ENCODE peak calls at places on chromosome 13, in eight cellular contexts. X is upper lobe of right lung; U is A549; B is PC-9; H is CD8-positive, alpha-beta T cell; D is effector memory CD4-positive, alpha-beta T cell; I is fibroblast of lung; L is CD4-positive, CD25-positive, alpha-beta regulatory T cell. Q is an unnamed sample. For H3K4me1, the result is how much of the 10 kb centered on the place peaks cover.

GRCh38 chr13:30319703-30320102 is 12.4 kb upstream of the KATNAL1 start:
- DNase-seq in X (no peak), U (no peak), B (no peak), H (no peak), D (no peak), I (no peak), L (no peak), Q (no peak)

GRCh38 chr13:53112522-53112921 is 83.9 kb downstream of the OLFM4 start:
- DNase-seq in X (no peak), U (no peak), B (no peak), H (no peak), D (no peak), I (no peak), L (no peak), Q (no peak)

GRCh38 chr13:110245421-110245899 is 61.5 kb downstream of the COL4A1 start:
- DNase-seq in X (no peak), U (no peak), B (no peak), H (no peak), D (no peak), I (peak), L (no peak), Q (no peak)

GRCh38 chr13:80873589-80873988 is 532.7 kb upstream of the SPRY2 start:
- DNase-seq in X (no peak), U (no peak), B (no peak), H (no peak), D (no peak), I (no peak), L (no peak), Q (no peak)

GRCh38 chr13:75745387-75745786 is 109.3 kb downstream of the LMO7 start:
- DNase-seq in X (no peak), U (no peak), B (no peak), H (no peak), D (no peak), I (no peak), L (no peak), Q (no peak)

GRCh38 chr13:110593430-110594130 is 21.8 kb upstream of the NAXD start:
- DNase-seq in X (no peak), U (peak), B (no peak), H (no peak), D (no peak), I (peak), L (no peak), Q (peak)

GRCh38 chr13:68938639-68939038 is 1169.0 kb upstream of the ATXN8OS start:
- DNase-seq in X (no peak), U (no peak), B (no peak), H (no peak), D (no peak), I (no peak), L (no peak), Q (no peak)

GRCh38 chr13:113546571-113547247 is 37.8 kb upstream of the TFDP1 start:
- DNase-seq in X (peak), U (no peak), B (no peak), H (no peak), D (no peak), I (peak), L (no peak), Q (no peak)

GRCh38 chr13:113023694-113024430 is 54.8 kb downstream of the MCF2L start:
- DNase-seq in X (no peak), U (no peak), B (no peak), H (no peak), D (no peak), I (no peak), L (no peak), Q (no peak)

GRCh38 chr13:113649212-113649611 is 8.8 kb downstream of the ATP4B start:
- DNase-seq in X (peak), U (no peak), B (no peak), H (no peak), D (no peak), I (no peak), L (no peak), Q (no peak)

GRCh38 chr13:42747399-42747873 is 33.9 kb upstream of the FAM216B start:
- DNase-seq in X (no peak), U (peak), B (peak), H (no peak), D (no peak), I (peak), L (no peak), Q (no peak)

GRCh38 chr13:36858285-36858684 is 39.3 kb downstream of the RFXAP start:
- DNase-seq in X (no peak), U (peak), B (no peak), H (no peak), D (no peak), I (peak), L (no peak), Q (peak)

GRCh38 chr13:54805743-54806142 is 1777.1 kb downstream of the OLFM4 start:
- DNase-seq in X (no peak), U (no peak), B (no peak), H (no peak), D (no peak), I (no peak), L (no peak), Q (no peak)

GRCh38 chr13:20412761-20413355 is 112.8 kb downstream of the CRYL1 start:
- DNase-seq in X (no peak), U (no peak), B (no peak), H (no peak), D (no peak), I (no peak), L (no peak), Q (no peak)

GRCh38 chr13:87274209-87274819 is 396.9 kb upstream of the SLITRK5 start:
- DNase-seq in X (no peak), U (peak), B (peak), H (no peak), D (no peak), I (peak), L (no peak), Q (no peak)

GRCh38 chr13:21518617-21519144 is 59.6 kb upstream of the ZDHHC20 start:
- DNase-seq in X (no peak), U (no peak), B (no peak), H (no peak), D (no peak), I (no peak), L (no peak), Q (no peak)

GRCh38 chr13:27170221-27170520 is 1.4 kb downstream of the USP12 start:
- DNase-seq in X (no peak), U (no peak), B (no peak), H (no peak), D (no peak), I (peak), L (no peak), Q (peak)

GRCh38 chr13:94128430-94128829 is 351.1 kb downstream of the DCT start:
- DNase-seq in X (no peak), U (no peak), B (no peak), H (no peak), D (no peak), I (no peak), L (no peak), Q (no peak)

GRCh38 chr13:77928909-77929308 is 10.3 kb upstream of the EDNRB start:
- DNase-seq in X (no peak), U (no peak), B (no peak), H (no peak), D (no peak), I (no peak), L (no peak), Q (no peak)

GRCh38 chr13:81207221-81207620 is 866.3 kb upstream of the SPRY2 start:
- DNase-seq in X (no peak), U (no peak), B (no peak), H (no peak), D (no peak), I (no peak), L (no peak), Q (no peak)

GRCh38 chr13:110525328-110526319 is 35.9 kb downstream of the RAB20 start:
- DNase-seq in X (peak), U (no peak), B (peak), H (no peak), D (no peak), I (no peak), L (no peak), Q (peak)

GRCh38 chr13:41294914-41295313 is 16.2 kb upstream of the NAA16 start:
- DNase-seq in X (no peak), U (no peak), B (no peak), H (no peak), D (no peak), I (no peak), L (no peak), Q (no peak)

GRCh38 chr13:99659234-99659633 is 158.0 kb downstream of the TM9SF2 start:
- DNase-seq in X (no peak), U (no peak), B (no peak), H (no peak), D (no peak), I (no peak), L (no peak), Q (no peak)

GRCh38 chr13:30078059-30078458 is 227.6 kb upstream of the UBL3 start:
- DNase-seq in X (no peak), U (no peak), B (no peak), H (no peak), D (no peak), I (no peak), L (no peak), Q (no peak)

GRCh38 chr13:78827471-78827870 is 168.5 kb upstream of the OBI1 start:
- DNase-seq in X (no peak), U (peak), B (no peak), H (no peak), D (no peak), I (no peak), L (no peak), Q (no peak)

GRCh38 chr13:87536499-87536898 is 134.7 kb upstream of the SLITRK5 start:
- DNase-seq in X (no peak), U (no peak), B (no peak), H (no peak), D (no peak), I (no peak), L (no peak), Q (no peak)

GRCh38 chr13:23466144-23467002 is 32.9 kb upstream of the SACS start:
- DNase-seq in X (peak), U (peak), B (peak), H (peak), D (peak), I (peak), L (peak), Q (peak)

GRCh38 chr13:101736551-101736950 is 284.1 kb downstream of the ITGBL1 start:
- DNase-seq in X (no peak), U (no peak), B (no peak), H (no peak), D (no peak), I (no peak), L (no peak), Q (no peak)

GRCh38 chr13:20198781-20199180 is 6.0 kb upstream of the GJB2 start:
- DNase-seq in X (no peak), U (no peak), B (no peak), H (no peak), D (no peak), I (no peak), L (no peak), Q (no peak)

GRCh38 chr13:80029170-80029569 is 311.8 kb downstream of the SPRY2 start:
- DNase-seq in X (no peak), U (no peak), B (no peak), H (no peak), D (no peak), I (no peak), L (no peak), Q (no peak)

GRCh38 chr13:109734002-109734785 is 52.2 kb downstream of the IRS2 start:
- DNase-seq in X (peak), U (no peak), B (no peak), H (no peak), D (no peak), I (no peak), L (no peak), Q (no peak)

GRCh38 chr13:27960362-27961226 is 8.5 kb downstream of the CDX2 start:
- DNase-seq in X (peak), U (peak), B (peak), H (no peak), D (no peak), I (peak), L (no peak), Q (no peak)

GRCh38 chr13:94311893-94312292 is 167.6 kb downstream of the DCT start:
- DNase-seq in X (no peak), U (no peak), B (no peak), H (no peak), D (no peak), I (no peak), L (no peak), Q (no peak)

GRCh38 chr13:29583073-29583785 is 12.3 kb downstream of the SLC7A1 start:
- DNase-seq in X (no peak), U (peak), B (peak), H (no peak), D (no peak), I (no peak), L (no peak), Q (no peak)

GRCh38 chr13:98878421-98879126 is 99.3 kb downstream of the DOCK9 start:
- DNase-seq in X (no peak), U (no peak), B (no peak), H (no peak), D (no peak), I (no peak), L (no peak), Q (no peak)

GRCh38 chr13:26529441-26529840 is 28.0 kb upstream of the WASF3 start:
- DNase-seq in X (no peak), U (peak), B (peak), H (no peak), D (no peak), I (peak), L (no peak), Q (peak)

GRCh38 chr13:90395846-90396245 is 951.6 kb upstream of the MIR17HG start:
- DNase-seq in X (no peak), U (no peak), B (no peak), H (no peak), D (no peak), I (no peak), L (no peak), Q (no peak)

GRCh38 chr13:21061077-21061945 is at the start of gene LATS2:
- DNase-seq in X (peak), U (peak), B (peak), H (peak), D (peak), I (peak), L (peak), Q (no peak)

GRCh38 chr13:51674276-51674675 is 90.0 kb downstream of the WDFY2 start:
- DNase-seq in X (peak), U (no peak), B (peak), H (no peak), D (no peak), I (no peak), L (no peak), Q (no peak)
- H3K4me3 ChIP-seq in X (no peak), U (no peak), B (peak), H (no peak), D (no peak), I (no peak), L (no peak), Q (no peak)

GRCh38 chr13:44302948-44303575 is 70.6 kb upstream of the SERP2 start:
- DNase-seq in X (no peak), U (no peak), B (no peak), H (no peak), D (no peak), I (peak), L (no peak), Q (no peak)
- H3K4me1 ChIP-seq in X (under half), U (half or more), B (half or more), H (under half), D (under half), I (under half), L (under half), Q (under half)

GRCh38 chr13:92950771-92951170 is 275.8 kb upstream of the GPC6 start:
- DNase-seq in X (no peak), U (no peak), B (no peak), H (no peak), D (no peak), I (no peak), L (no peak), Q (no peak)
- H3K27ac ChIP-seq in X (no peak), U (no peak), B (no peak), H (no peak), D (no peak), I (no peak), L (no peak), Q (no peak)

GRCh38 chr13:97228850-97229521 is 6.9 kb downstream of the MBNL2 start:
- DNase-seq in X (no peak), U (no peak), B (no peak), H (no peak), D (no peak), I (no peak), L (no peak), Q (no peak)

GRCh38 chr13:97226013-97226412 is 3.9 kb downstream of the MBNL2 start:
- DNase-seq in X (no peak), U (no peak), B (no peak), H (no peak), D (no peak), I (no peak), L (no peak), Q (no peak)

GRCh38 chr13:97224544-97225324 is 2.6 kb downstream of the MBNL2 start:
- DNase-seq in X (no peak), U (no peak), B (peak), H (no peak), D (peak), I (peak), L (peak), Q (peak)

GRCh38 chr13:97225533-97225932 is 3.4 kb downstream of the MBNL2 start:
- DNase-seq in X (no peak), U (no peak), B (no peak), H (no peak), D (no peak), I (no peak), L (no peak), Q (no peak)

DNA sequence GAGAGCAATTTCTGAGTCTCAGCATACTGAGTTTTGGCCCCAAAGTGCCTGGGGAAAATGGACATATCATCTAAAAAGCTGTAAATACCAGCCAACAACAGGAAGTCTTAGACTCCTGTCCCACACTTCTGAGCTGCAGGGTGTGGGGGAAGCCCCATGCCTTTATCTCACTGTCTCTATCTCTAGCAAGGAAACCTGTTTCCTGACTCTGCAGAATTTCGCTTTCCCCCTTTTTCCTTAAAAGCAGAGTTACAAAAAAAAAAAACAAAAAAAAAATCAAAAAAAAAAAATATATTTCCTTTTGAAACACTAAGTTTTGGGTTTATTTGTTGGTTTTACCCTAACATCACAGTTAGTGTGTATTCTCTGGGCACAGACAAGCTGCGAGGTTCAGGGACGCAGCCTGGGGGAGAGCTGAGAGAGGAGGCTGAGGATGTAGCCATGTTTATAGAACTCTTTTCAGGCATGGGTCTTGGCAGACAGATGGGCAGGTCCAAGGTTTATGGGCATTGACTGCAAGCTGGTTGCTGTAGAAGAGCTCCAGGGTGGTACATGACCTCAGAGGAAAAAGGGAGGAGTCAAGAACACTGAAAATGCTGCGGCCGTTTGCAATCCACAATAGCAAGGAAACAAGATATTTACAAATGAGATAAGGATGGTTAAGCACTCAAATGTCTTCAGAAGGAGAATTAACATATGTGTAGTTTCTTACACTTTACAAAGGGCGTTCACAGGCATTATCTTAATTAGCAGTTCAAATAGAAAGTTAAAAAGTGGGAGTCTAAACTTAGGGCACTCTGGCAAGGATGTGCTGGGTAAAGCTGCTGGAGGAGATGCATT is 4.9 kb downstream of the MBNL2 start:
- DNase-seq in X (no peak), U (no peak), B (no peak), H (peak), D (peak), I (no peak), L (peak), Q (peak)
- H3K4me3 ChIP-seq in X (peak), U (no peak), B (peak), H (peak), D (peak), I (no peak), L (peak), Q (peak)

DNA sequence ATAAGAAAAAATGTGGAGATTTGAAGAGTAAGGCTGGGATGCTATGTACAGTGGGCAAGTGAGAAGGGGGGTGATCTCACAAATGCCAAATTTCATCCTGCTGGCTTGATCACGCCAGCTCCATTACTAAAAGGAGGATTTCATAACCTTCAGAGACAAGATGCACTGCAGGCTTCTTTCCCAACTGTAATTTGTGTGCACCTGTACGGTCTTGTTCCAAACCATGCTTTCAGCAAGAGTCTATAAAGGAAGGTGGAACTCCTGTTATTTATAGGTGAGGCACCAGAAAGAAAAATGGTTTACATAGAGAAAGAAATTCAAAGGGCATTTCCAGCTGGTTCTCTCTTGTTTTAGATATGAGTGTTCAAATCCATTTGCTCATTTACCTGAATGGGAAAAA is 13.3 kb downstream of the EFNB2 start:
- DNase-seq in X (no peak), U (no peak), B (no peak), H (no peak), D (no peak), I (no peak), L (no peak), Q (no peak)
- H3K4me1 ChIP-seq in X (under half), U (under half), B (half or more), H (under half), D (under half), I (under half), L (under half), Q (under half)

GRCh38 chr13:50355797-50356196 is 340.6 kb downstream of the KCNRG start:
- DNase-seq in X (no peak), U (no peak), B (no peak), H (no peak), D (no peak), I (no peak), L (no peak), Q (no peak)

GRCh38 chr13:50358221-50358620 is 343.0 kb downstream of the KCNRG start:
- DNase-seq in X (no peak), U (no peak), B (no peak), H (no peak), D (no peak), I (peak), L (no peak), Q (no peak)

GRCh38 chr13:50357136-50357535 is 341.9 kb downstream of the KCNRG start:
- DNase-seq in X (no peak), U (no peak), B (no peak), H (no peak), D (no peak), I (no peak), L (no peak), Q (no peak)

GRCh38 chr13:50358715-50359367 is 343.6 kb downstream of the KCNRG start:
- DNase-seq in X (no peak), U (no peak), B (no peak), H (no peak), D (no peak), I (no peak), L (no peak), Q (no peak)

GRCh38 chr13:50357586-50358118 is 342.4 kb downstream of the KCNRG start:
- DNase-seq in X (no peak), U (no peak), B (peak), H (no peak), D (no peak), I (peak), L (no peak), Q (no peak)
- H3K27ac ChIP-seq in X (peak), U (no peak), B (peak), H (no peak), D (no peak), I (no peak), L (no peak), Q (no peak)

GRCh38 chr13:104961246-104961645 is 1574.2 kb downstream of the EFNB2 start:
- DNase-seq in X (no peak), U (no peak), B (no peak), H (no peak), D (no peak), I (no peak), L (no peak), Q (no peak)
- H3K4me3 ChIP-seq in X (no peak), U (no peak), B (no peak), H (no peak), D (no peak), I (no peak), L (no peak), Q (no peak)